ENCODE peak calls at places on chromosomes 16 and 17, in seven cellular contexts. C, W, J, E, H, S and Y are unnamed samples.

GRCh38 chr16:31201511-31202401 is 804 bp downstream of the PYCARD start:
- DNase-seq in C (peak), W (no peak), J (no peak), E (peak), H (peak), S (peak), Y (peak)

GRCh38 chr17:36529121-36529520 is 5.5 kb downstream of the MYO19 start:
- DNase-seq in C (no peak), W (peak), J (no peak), E (no peak), H (no peak), S (no peak), Y (no peak)

GRCh38 chr17:17787568-17787967 is 49.2 kb downstream of the SREBF1 start:
- DNase-seq in C (no peak), W (no peak), J (no peak), E (no peak), H (no peak), S (no peak), Y (no peak)

GRCh38 chr17:69361156-69361555 is 34.2 kb upstream of the ABCA5 start:
- DNase-seq in C (no peak), W (no peak), J (no peak), E (no peak), H (no peak), S (no peak), Y (no peak)

GRCh38 chr17:15931394-15931793 is 13.5 kb upstream of the ADORA2B start:
- DNase-seq in C (no peak), W (no peak), J (no peak), E (no peak), H (no peak), S (no peak), Y (no peak)

GRCh38 chr17:73342057-73342522 is 30.3 kb upstream of the CDC42EP4 start:
- DNase-seq in C (peak), W (no peak), J (peak), E (no peak), H (peak), S (peak), Y (no peak)

GRCh38 chr17:57861000-57861736 is 11.3 kb upstream of the MRPS23 start:
- DNase-seq in C (peak), W (no peak), J (peak), E (peak), H (peak), S (no peak), Y (peak)

GRCh38 chr17:31424944-31425582 is 33.6 kb downstream of the RAB11FIP4 start:
- DNase-seq in C (no peak), W (no peak), J (peak), E (no peak), H (peak), S (no peak), Y (no peak)

GRCh38 chr17:79982986-79983385 is 52.7 kb downstream of the TBC1D16 start:
- DNase-seq in C (no peak), W (no peak), J (peak), E (no peak), H (no peak), S (peak), Y (no peak)

GRCh38 chr17:17062356-17062755 is 20.1 kb downstream of the MPRIP start:
- DNase-seq in C (no peak), W (no peak), J (no peak), E (no peak), H (no peak), S (peak), Y (no peak)

GRCh38 chr16:22313876-22314470 is 16.8 kb downstream of the POLR3E start:
- DNase-seq in C (peak), W (no peak), J (peak), E (no peak), H (no peak), S (peak), Y (no peak)

GRCh38 chr16:1923299-1924034 is 5.3 kb upstream of the HS3ST6 start:
- DNase-seq in C (peak), W (peak), J (no peak), E (no peak), H (no peak), S (no peak), Y (no peak)

GRCh38 chr16:2239231-2239675 is 3.0 kb downstream of the DNASE1L2 start:
- DNase-seq in C (no peak), W (no peak), J (no peak), E (no peak), H (no peak), S (no peak), Y (no peak)

GRCh38 chr16:89391-90302 is 11.6 kb downstream of the MPG start:
- DNase-seq in C (no peak), W (no peak), J (no peak), E (no peak), H (no peak), S (no peak), Y (no peak)

GRCh38 chr17:42111901-42112551 is 488 bp downstream of the DHX58 start:
- DNase-seq in C (peak), W (no peak), J (no peak), E (no peak), H (no peak), S (no peak), Y (no peak)

GRCh38 chr16:11298143-11298900 is 17.2 kb upstream of the PRM1 start:
- DNase-seq in C (no peak), W (no peak), J (no peak), E (no peak), H (peak), S (no peak), Y (no peak)

GRCh38 chr16:11295672-11296071 is 14.5 kb upstream of the PRM1 start:
- DNase-seq in C (no peak), W (no peak), J (no peak), E (no peak), H (no peak), S (no peak), Y (no peak)

GRCh38 chr16:11296351-11296705 is 15.2 kb upstream of the PRM1 start:
- DNase-seq in C (no peak), W (no peak), J (no peak), E (no peak), H (no peak), S (no peak), Y (no peak)

GRCh38 chr16:11296706-11297491 is 15.8 kb upstream of the PRM1 start:
- DNase-seq in C (no peak), W (no peak), J (no peak), E (no peak), H (no peak), S (no peak), Y (no peak)

DNA sequence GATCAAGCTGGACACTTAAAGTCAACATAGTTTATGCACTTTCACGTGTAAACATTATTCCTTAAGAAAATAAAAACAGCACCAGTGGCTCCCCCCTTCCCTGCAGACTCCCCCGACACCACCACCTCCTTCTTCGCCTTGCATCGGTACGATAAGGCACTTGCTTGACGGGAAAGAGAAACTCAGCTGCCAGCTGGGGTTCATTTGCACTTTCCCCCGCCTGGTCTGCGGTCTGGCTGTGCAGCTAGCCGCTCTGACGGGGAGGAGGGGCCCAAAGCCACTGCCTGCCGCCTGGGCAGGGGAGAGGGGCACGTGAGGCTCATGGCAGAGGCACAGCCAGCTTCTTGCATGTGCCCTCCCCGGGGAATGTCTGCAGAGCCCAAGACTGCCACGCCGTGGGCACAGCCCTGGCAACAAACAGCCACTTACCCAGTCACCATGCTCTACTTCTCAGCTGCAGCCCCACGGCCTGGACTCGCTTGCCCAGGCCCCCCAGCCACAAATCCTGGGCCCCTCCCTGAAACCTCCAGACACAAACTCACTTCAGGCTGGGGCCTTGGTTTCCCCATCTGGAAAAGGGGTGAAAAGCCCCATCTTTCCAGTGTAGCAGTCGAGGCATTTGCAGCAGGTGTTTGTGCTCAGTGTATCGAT is 16.5 kb upstream of the PRM1 start:
- DNase-seq in C (peak), W (peak), J (peak), E (peak), H (peak), S (peak), Y (peak)
- H3K4me3 ChIP-seq in C (no peak), W (no peak), J (peak), E (peak), H (no peak), S (no peak), Y (no peak)

GRCh38 chr17:67111327-67111726 is 67.0 kb downstream of the CACNG1 start:
- DNase-seq in C (no peak), W (no peak), J (no peak), E (no peak), H (no peak), S (no peak), Y (no peak)
- H3K4me3 ChIP-seq in C (no peak), W (no peak), J (no peak), E (no peak), H (no peak), S (no peak), Y (no peak)

DNA sequence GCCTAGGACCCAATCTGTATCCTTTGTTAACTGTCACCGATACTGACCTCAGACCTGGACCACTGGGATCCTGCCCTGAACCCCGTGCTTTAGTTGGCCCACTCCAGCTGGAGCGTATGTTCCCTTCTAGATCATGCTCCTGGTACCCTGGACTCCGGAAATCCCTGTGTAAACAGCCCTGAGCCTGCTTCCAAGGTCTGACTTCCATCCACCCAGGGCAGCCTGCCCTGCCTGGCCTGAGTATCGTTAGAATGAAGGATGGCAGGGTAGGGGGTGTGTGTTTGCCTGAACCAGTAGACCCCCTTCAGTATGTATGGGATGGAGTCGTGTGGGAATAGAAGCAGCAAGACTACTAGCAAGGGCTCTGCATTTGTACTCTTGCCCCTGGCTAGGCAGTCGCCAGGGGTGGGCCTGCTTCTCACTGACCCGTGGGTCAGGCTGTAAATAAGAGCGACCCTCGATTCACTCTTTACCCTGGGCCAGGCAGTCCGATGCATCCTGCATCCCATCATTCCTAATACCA is 691 bp upstream of the TMEM98 start:
- DNase-seq in C (no peak), W (no peak), J (no peak), E (no peak), H (no peak), S (peak), Y (no peak)
- H3K4me3 ChIP-seq in C (peak), W (peak), J (peak), E (no peak), H (peak), S (peak), Y (peak)

GRCh38 chr17:78127888-78128615 is 503 bp downstream of the TMC6 start:
- DNase-seq in C (peak), W (no peak), J (no peak), E (no peak), H (no peak), S (peak), Y (no peak)

GRCh38 chr17:78127240-78127887 is 1.2 kb downstream of the TMC6 start:
- DNase-seq in C (peak), W (no peak), J (no peak), E (no peak), H (peak), S (peak), Y (peak)

GRCh38 chr17:78125976-78126894 is 2.3 kb downstream of the TMC6 start:
- DNase-seq in C (peak), W (no peak), J (no peak), E (no peak), H (peak), S (peak), Y (no peak)

GRCh38 chr17:78125138-78125913 is 3.2 kb downstream of the TMC6 start:
- DNase-seq in C (no peak), W (no peak), J (no peak), E (peak), H (no peak), S (no peak), Y (no peak)

DNA sequence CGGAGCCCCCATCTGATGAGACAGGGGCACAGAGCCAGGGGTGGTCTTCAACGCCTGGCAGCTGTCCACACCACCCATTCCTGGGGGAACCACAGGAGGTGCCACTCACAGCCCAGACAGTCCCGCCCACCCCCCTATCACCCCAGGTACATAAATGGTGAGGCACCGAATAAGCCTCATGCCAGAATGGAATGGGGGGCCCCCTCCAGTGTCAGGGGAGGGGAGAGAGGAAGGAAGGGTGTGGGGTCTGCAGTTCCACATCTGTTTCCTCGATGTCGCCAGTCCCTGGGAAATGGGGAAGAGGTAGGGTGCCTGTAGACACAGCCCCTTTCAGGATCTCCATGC is 1.7 kb downstream of the TMC6 start:
- DNase-seq in C (peak), W (no peak), J (no peak), E (no peak), H (no peak), S (no peak), Y (no peak)
- H3K4me3 ChIP-seq in C (peak), W (no peak), J (no peak), E (peak), H (no peak), S (no peak), Y (peak)

GRCh38 chr17:51700011-51700760 is 439.8 kb downstream of the UTP18 start:
- DNase-seq in C (no peak), W (no peak), J (no peak), E (no peak), H (no peak), S (no peak), Y (no peak)

GRCh38 chr17:51701501-51701900 is 441.2 kb downstream of the UTP18 start:
- DNase-seq in C (no peak), W (no peak), J (no peak), E (no peak), H (no peak), S (no peak), Y (no peak)

GRCh38 chr17:51706098-51706497 is 445.8 kb downstream of the UTP18 start:
- DNase-seq in C (no peak), W (no peak), J (no peak), E (no peak), H (no peak), S (no peak), Y (no peak)

GRCh38 chr17:51702963-51703362 is 442.6 kb downstream of the UTP18 start:
- DNase-seq in C (no peak), W (no peak), J (no peak), E (no peak), H (no peak), S (no peak), Y (no peak)

GRCh38 chr17:51703364-51704341 is 443.3 kb downstream of the UTP18 start:
- DNase-seq in C (no peak), W (no peak), J (peak), E (no peak), H (peak), S (no peak), Y (no peak)
- H3K4me3 ChIP-seq in C (no peak), W (no peak), J (no peak), E (no peak), H (no peak), S (no peak), Y (no peak)